ENCODE peak calls at places on chromosomes 7 and 10, in eight cellular contexts. One of them, this sample, is unnamed.

GRCh38 chr10:44356139-44357115 is 28.5 kb downstream of the CXCL12 start:
- DNase-seq in ELF-1: no peak
- DNase-seq in occipital lobe: no peak
- DNase-seq in activated naive CD4-positive, alpha-beta T cell: no peak
- DNase-seq in Karpas-422: no peak
- DNase-seq in NCI-H1092: no peak
- DNase-seq in esophagus squamous epithelium: no peak
- DNase-seq in CD14-positive monocyte: no peak
- DNase-seq in this sample: no peak

GRCh38 chr10:63266337-63267327 is 133.5 kb downstream of the NRBF2 start:
- DNase-seq in CD14-positive monocyte: no peak
- DNase-seq in NCI-H1092: no peak
- DNase-seq in Karpas-422: peak
- DNase-seq in ELF-1: no peak
- DNase-seq in esophagus squamous epithelium: no peak
- DNase-seq in activated naive CD4-positive, alpha-beta T cell: no peak
- DNase-seq in occipital lobe: no peak
- DNase-seq in this sample: no peak

GRCh38 chr7:47405921-47406765 is 175.8 kb downstream of the TNS3 start:
- DNase-seq in occipital lobe: no peak
- DNase-seq in esophagus squamous epithelium: no peak
- DNase-seq in CD14-positive monocyte: peak
- DNase-seq in NCI-H1092: peak
- DNase-seq in activated naive CD4-positive, alpha-beta T cell: no peak
- DNase-seq in ELF-1: no peak
- DNase-seq in Karpas-422: no peak
- DNase-seq in this sample: no peak

GRCh38 chr10:132296671-132297443 is 10.9 kb downstream of the STK32C start:
- DNase-seq in ELF-1: no peak
- DNase-seq in CD14-positive monocyte: no peak
- DNase-seq in esophagus squamous epithelium: no peak
- DNase-seq in occipital lobe: no peak
- DNase-seq in Karpas-422: no peak
- DNase-seq in NCI-H1092: no peak
- DNase-seq in activated naive CD4-positive, alpha-beta T cell: no peak
- DNase-seq in this sample: no peak

GRCh38 chr10:102509387-102509786 is 5.6 kb downstream of the SUFU start:
- DNase-seq in occipital lobe: no peak
- DNase-seq in Karpas-422: no peak
- DNase-seq in CD14-positive monocyte: peak
- DNase-seq in activated naive CD4-positive, alpha-beta T cell: no peak
- DNase-seq in esophagus squamous epithelium: no peak
- DNase-seq in ELF-1: no peak
- DNase-seq in NCI-H1092: no peak
- DNase-seq in this sample: no peak

GRCh38 chr10:98038333-98038732 is 7.9 kb upstream of the CRTAC1 start:
- DNase-seq in Karpas-422: no peak
- DNase-seq in activated naive CD4-positive, alpha-beta T cell: no peak
- DNase-seq in CD14-positive monocyte: no peak
- DNase-seq in esophagus squamous epithelium: no peak
- DNase-seq in ELF-1: peak
- DNase-seq in occipital lobe: no peak
- DNase-seq in NCI-H1092: no peak
- DNase-seq in this sample: no peak

GRCh38 chr7:97499204-97499603 is 232.7 kb upstream of the TAC1 start:
- DNase-seq in NCI-H1092: no peak
- DNase-seq in Karpas-422: peak
- DNase-seq in esophagus squamous epithelium: no peak
- DNase-seq in activated naive CD4-positive, alpha-beta T cell: no peak
- DNase-seq in ELF-1: peak
- DNase-seq in occipital lobe: no peak
- DNase-seq in CD14-positive monocyte: no peak
- DNase-seq in this sample: no peak

GRCh38 chr7:97342512-97342911 is 225.0 kb downstream of the SDHAF3 start:
- DNase-seq in CD14-positive monocyte: no peak
- DNase-seq in ELF-1: no peak
- DNase-seq in activated naive CD4-positive, alpha-beta T cell: no peak
- DNase-seq in NCI-H1092: peak
- DNase-seq in esophagus squamous epithelium: no peak
- DNase-seq in Karpas-422: no peak
- DNase-seq in occipital lobe: no peak
- DNase-seq in this sample: no peak

GRCh38 chr10:98338896-98339295 is 70.9 kb upstream of the LOXL4 start:
- DNase-seq in esophagus squamous epithelium: no peak
- DNase-seq in ELF-1: no peak
- DNase-seq in CD14-positive monocyte: no peak
- DNase-seq in activated naive CD4-positive, alpha-beta T cell: no peak
- DNase-seq in Karpas-422: no peak
- DNase-seq in occipital lobe: no peak
- DNase-seq in NCI-H1092: no peak
- DNase-seq in this sample: no peak

GRCh38 chr10:122715576-122715975 is 15.9 kb upstream of the C10orf120 start:
- DNase-seq in activated naive CD4-positive, alpha-beta T cell: no peak
- DNase-seq in CD14-positive monocyte: no peak
- DNase-seq in NCI-H1092: no peak
- DNase-seq in esophagus squamous epithelium: no peak
- DNase-seq in Karpas-422: no peak
- DNase-seq in occipital lobe: no peak
- DNase-seq in ELF-1: no peak
- DNase-seq in this sample: no peak

GRCh38 chr10:103124420-103125096 is 68.5 kb downstream of the NT5C2 start:
- DNase-seq in esophagus squamous epithelium: no peak
- DNase-seq in occipital lobe: no peak
- DNase-seq in NCI-H1092: no peak
- DNase-seq in activated naive CD4-positive, alpha-beta T cell: no peak
- DNase-seq in Karpas-422: no peak
- DNase-seq in ELF-1: no peak
- DNase-seq in CD14-positive monocyte: no peak
- DNase-seq in this sample: no peak

GRCh38 chr10:72079356-72079755 is 9.0 kb downstream of the SPOCK2 start:
- DNase-seq in Karpas-422: peak
- DNase-seq in esophagus squamous epithelium: no peak
- DNase-seq in occipital lobe: peak
- DNase-seq in CD14-positive monocyte: no peak
- DNase-seq in ELF-1: no peak
- DNase-seq in NCI-H1092: peak
- DNase-seq in activated naive CD4-positive, alpha-beta T cell: peak
- DNase-seq in this sample: no peak

GRCh38 chr10:121310151-121310711 is 288.0 kb downstream of the FGFR2 start:
- DNase-seq in Karpas-422: no peak
- DNase-seq in NCI-H1092: no peak
- DNase-seq in CD14-positive monocyte: no peak
- DNase-seq in activated naive CD4-positive, alpha-beta T cell: no peak
- DNase-seq in esophagus squamous epithelium: no peak
- DNase-seq in occipital lobe: no peak
- DNase-seq in ELF-1: peak
- DNase-seq in this sample: no peak

GRCh38 chr10:68594405-68594804 is 34.3 kb downstream of the TET1 start:
- DNase-seq in activated naive CD4-positive, alpha-beta T cell: no peak
- DNase-seq in ELF-1: peak
- DNase-seq in occipital lobe: no peak
- DNase-seq in NCI-H1092: no peak
- DNase-seq in CD14-positive monocyte: no peak
- DNase-seq in esophagus squamous epithelium: no peak
- DNase-seq in Karpas-422: no peak
- DNase-seq in this sample: no peak

GRCh38 chr10:96588060-96588554 is 1.3 kb upstream of the TM9SF3 start:
- DNase-seq in Karpas-422: peak
- DNase-seq in CD14-positive monocyte: no peak
- DNase-seq in ELF-1: no peak
- DNase-seq in activated naive CD4-positive, alpha-beta T cell: no peak
- DNase-seq in occipital lobe: no peak
- DNase-seq in esophagus squamous epithelium: no peak
- DNase-seq in NCI-H1092: peak
- DNase-seq in this sample: no peak

GRCh38 chr10:128982179-128982915 is 484.7 kb upstream of the MGMT start:
- DNase-seq in occipital lobe: no peak
- DNase-seq in Karpas-422: no peak
- DNase-seq in CD14-positive monocyte: no peak
- DNase-seq in esophagus squamous epithelium: no peak
- DNase-seq in activated naive CD4-positive, alpha-beta T cell: no peak
- DNase-seq in ELF-1: no peak
- DNase-seq in NCI-H1092: no peak
- DNase-seq in this sample: no peak

GRCh38 chr10:44390585-44391072 is 5.7 kb upstream of the CXCL12 start:
- DNase-seq in activated naive CD4-positive, alpha-beta T cell: no peak
- DNase-seq in CD14-positive monocyte: no peak
- DNase-seq in occipital lobe: no peak
- DNase-seq in ELF-1: peak
- DNase-seq in Karpas-422: peak
- DNase-seq in esophagus squamous epithelium: no peak
- DNase-seq in NCI-H1092: no peak
- DNase-seq in this sample: no peak

GRCh38 chr7:157250605-157251228 is 86.1 kb upstream of the DNAJB6 start:
- DNase-seq in occipital lobe: no peak
- DNase-seq in activated naive CD4-positive, alpha-beta T cell: peak
- DNase-seq in NCI-H1092: peak
- DNase-seq in Karpas-422: peak
- DNase-seq in CD14-positive monocyte: peak
- DNase-seq in esophagus squamous epithelium: no peak
- DNase-seq in ELF-1: peak
- DNase-seq in this sample: no peak

GRCh38 chr7:70883750-70884445 is 248.0 kb upstream of the GALNT17 start:
- DNase-seq in activated naive CD4-positive, alpha-beta T cell: no peak
- DNase-seq in Karpas-422: no peak
- DNase-seq in occipital lobe: no peak
- DNase-seq in CD14-positive monocyte: no peak
- DNase-seq in NCI-H1092: no peak
- DNase-seq in ELF-1: no peak
- DNase-seq in esophagus squamous epithelium: no peak
- DNase-seq in this sample: no peak

GRCh38 chr10:62384057-62384446 is 9.9 kb downstream of the ZNF365 start:
- DNase-seq in esophagus squamous epithelium: no peak
- DNase-seq in Karpas-422: no peak
- DNase-seq in ELF-1: no peak
- DNase-seq in activated naive CD4-positive, alpha-beta T cell: no peak
- DNase-seq in CD14-positive monocyte: no peak
- DNase-seq in occipital lobe: no peak
- DNase-seq in NCI-H1092: no peak
- DNase-seq in this sample: no peak

GRCh38 chr7:5495581-5496375 is 72.1 kb upstream of the TNRC18 start:
- DNase-seq in NCI-H1092: peak
- DNase-seq in activated naive CD4-positive, alpha-beta T cell: no peak
- DNase-seq in CD14-positive monocyte: no peak
- DNase-seq in ELF-1: no peak
- DNase-seq in occipital lobe: peak
- DNase-seq in esophagus squamous epithelium: no peak
- DNase-seq in Karpas-422: no peak
- DNase-seq in this sample: no peak

GRCh38 chr10:68153473-68154210 is 44.4 kb downstream of the MYPN start:
- DNase-seq in esophagus squamous epithelium: no peak
- DNase-seq in activated naive CD4-positive, alpha-beta T cell: no peak
- DNase-seq in Karpas-422: no peak
- DNase-seq in CD14-positive monocyte: peak
- DNase-seq in NCI-H1092: no peak
- DNase-seq in ELF-1: peak
- DNase-seq in occipital lobe: peak
- DNase-seq in this sample: no peak

GRCh38 chr10:90602815-90603600 is 254.8 kb downstream of the HTR7 start:
- DNase-seq in occipital lobe: no peak
- DNase-seq in Karpas-422: no peak
- DNase-seq in activated naive CD4-positive, alpha-beta T cell: no peak
- DNase-seq in ELF-1: no peak
- DNase-seq in NCI-H1092: no peak
- DNase-seq in esophagus squamous epithelium: no peak
- DNase-seq in CD14-positive monocyte: no peak
- DNase-seq in this sample: no peak

GRCh38 chr7:133618970-133619369 is 366.1 kb downstream of the EXOC4 start:
- DNase-seq in CD14-positive monocyte: no peak
- DNase-seq in esophagus squamous epithelium: no peak
- DNase-seq in Karpas-422: no peak
- DNase-seq in ELF-1: no peak
- DNase-seq in occipital lobe: no peak
- DNase-seq in NCI-H1092: no peak
- DNase-seq in activated naive CD4-positive, alpha-beta T cell: no peak
- DNase-seq in this sample: no peak

GRCh38 chr10:77351386-77351785 is 286.2 kb downstream of the KCNMA1 start:
- DNase-seq in CD14-positive monocyte: no peak
- DNase-seq in esophagus squamous epithelium: no peak
- DNase-seq in NCI-H1092: no peak
- DNase-seq in activated naive CD4-positive, alpha-beta T cell: no peak
- DNase-seq in ELF-1: no peak
- DNase-seq in occipital lobe: no peak
- DNase-seq in Karpas-422: no peak
- DNase-seq in this sample: no peak

GRCh38 chr10:482036-482435 is 207.4 kb downstream of the DIP2C start:
- DNase-seq in Karpas-422: no peak
- DNase-seq in activated naive CD4-positive, alpha-beta T cell: no peak
- DNase-seq in CD14-positive monocyte: no peak
- DNase-seq in occipital lobe: no peak
- DNase-seq in NCI-H1092: no peak
- DNase-seq in ELF-1: no peak
- DNase-seq in esophagus squamous epithelium: no peak
- DNase-seq in this sample: no peak

GRCh38 chr7:2417981-2418481 is 14.6 kb downstream of the CHST12 start:
- DNase-seq in NCI-H1092: no peak
- DNase-seq in ELF-1: no peak
- DNase-seq in activated naive CD4-positive, alpha-beta T cell: no peak
- DNase-seq in CD14-positive monocyte: no peak
- DNase-seq in Karpas-422: no peak
- DNase-seq in occipital lobe: no peak
- DNase-seq in esophagus squamous epithelium: no peak
- DNase-seq in this sample: no peak

GRCh38 chr7:77348371-77348813 is 67.8 kb downstream of the GSAP start:
- DNase-seq in activated naive CD4-positive, alpha-beta T cell: no peak
- DNase-seq in NCI-H1092: no peak
- DNase-seq in CD14-positive monocyte: no peak
- DNase-seq in Karpas-422: no peak
- DNase-seq in occipital lobe: no peak
- DNase-seq in esophagus squamous epithelium: no peak
- DNase-seq in ELF-1: peak
- DNase-seq in this sample: no peak

GRCh38 chr10:109933984-109934565 is 10.8 kb upstream of the XPNPEP1 start:
- DNase-seq in Karpas-422: no peak
- DNase-seq in occipital lobe: no peak
- DNase-seq in CD14-positive monocyte: no peak
- DNase-seq in NCI-H1092: no peak
- DNase-seq in activated naive CD4-positive, alpha-beta T cell: peak
- DNase-seq in esophagus squamous epithelium: no peak
- DNase-seq in ELF-1: peak
- DNase-seq in this sample: no peak

GRCh38 chr7:142868881-142869415 is 14.1 kb downstream of the EPHB6 start:
- DNase-seq in NCI-H1092: no peak
- DNase-seq in activated naive CD4-positive, alpha-beta T cell: no peak
- DNase-seq in ELF-1: no peak
- DNase-seq in CD14-positive monocyte: no peak
- DNase-seq in esophagus squamous epithelium: no peak
- DNase-seq in occipital lobe: no peak
- DNase-seq in Karpas-422: no peak
- DNase-seq in this sample: no peak

GRCh38 chr10:28823501-28824075 is 146.3 kb downstream of the BAMBI start:
- DNase-seq in activated naive CD4-positive, alpha-beta T cell: no peak
- DNase-seq in NCI-H1092: no peak
- DNase-seq in occipital lobe: no peak
- DNase-seq in ELF-1: no peak
- DNase-seq in CD14-positive monocyte: no peak
- DNase-seq in esophagus squamous epithelium: no peak
- DNase-seq in Karpas-422: no peak
- DNase-seq in this sample: no peak

GRCh38 chr7:143987513-143987912 is 12.6 kb upstream of the OR6B1 start:
- DNase-seq in occipital lobe: no peak
- DNase-seq in activated naive CD4-positive, alpha-beta T cell: no peak
- DNase-seq in CD14-positive monocyte: no peak
- DNase-seq in Karpas-422: no peak
- DNase-seq in ELF-1: no peak
- DNase-seq in NCI-H1092: no peak
- DNase-seq in esophagus squamous epithelium: no peak
- DNase-seq in this sample: no peak

GRCh38 chr7:18778594-18778993 is 283.0 kb downstream of the HDAC9 start:
- DNase-seq in Karpas-422: no peak
- DNase-seq in occipital lobe: no peak
- DNase-seq in esophagus squamous epithelium: no peak
- DNase-seq in CD14-positive monocyte: no peak
- DNase-seq in activated naive CD4-positive, alpha-beta T cell: no peak
- DNase-seq in ELF-1: no peak
- DNase-seq in NCI-H1092: no peak
- DNase-seq in this sample: no peak

GRCh38 chr7:2734084-2734601 is 46.1 kb downstream of the AMZ1 start:
- DNase-seq in ELF-1: no peak
- DNase-seq in occipital lobe: no peak
- DNase-seq in esophagus squamous epithelium: no peak
- DNase-seq in CD14-positive monocyte: peak
- DNase-seq in activated naive CD4-positive, alpha-beta T cell: no peak
- DNase-seq in Karpas-422: peak
- DNase-seq in NCI-H1092: no peak
- DNase-seq in this sample: no peak